ENCODE peak calls at places on chromosomes 12 and 14, in seven cellular contexts. I, P, M, U, T, B and C are unnamed samples.

GRCh38 chr12:122200541-122201175 is 2.9 kb upstream of the B3GNT4 start:
- DNase-seq in P (no peak), U (no peak), M (no peak), I (no peak), B (no peak), T (no peak), C (no peak)

GRCh38 chr12:22318122-22318737 is 16.3 kb downstream of the ST8SIA1 start:
- DNase-seq in M (peak), P (no peak), I (peak), B (no peak), U (no peak), T (no peak), C (peak)

GRCh38 chr14:34711169-34711568 is 3.2 kb downstream of the CFL2 start:
- DNase-seq in T (no peak), U (no peak), B (no peak), M (peak), I (peak), P (peak), C (no peak)

GRCh38 chr12:51391047-51391837 is at the start of gene GALNT6:
- DNase-seq in I (peak), B (peak), P (no peak), U (peak), M (peak), T (peak), C (no peak)

GRCh38 chr12:65685514-65685913 is 138.8 kb upstream of the HMGA2 start:
- DNase-seq in M (peak), T (peak), B (no peak), P (no peak), I (peak), U (no peak), C (no peak)

GRCh38 chr14:83847102-83847501 is 1682.8 kb upstream of the FLRT2 start:
- DNase-seq in T (no peak), U (no peak), B (no peak), P (no peak), M (no peak), I (no peak), C (no peak)

GRCh38 chr12:49121047-49121696 is 10.0 kb downstream of the TUBA1B start:
- DNase-seq in P (no peak), I (peak), B (no peak), T (peak), M (peak), U (no peak), C (no peak)

GRCh38 chr14:100296106-100296651 is 10.1 kb downstream of the SLC25A29 start:
- DNase-seq in P (no peak), M (no peak), I (no peak), U (no peak), B (no peak), T (no peak), C (no peak)

GRCh38 chr14:78319826-78320635 is 149.9 kb downstream of the NRXN3 start:
- DNase-seq in M (no peak), I (no peak), B (no peak), T (no peak), U (no peak), P (no peak), C (no peak)